ENCODE peak calls at places on chromosome 19, in four cellular contexts. One of them, this sample, is unnamed.
A peak's percentile ranks its signal among the peaks of the same experiment; 100 is the strongest.

GRCh38 chr19:13847033-13847899 is 29.7 kb upstream of the NANOS3 start:
- DNase-seq in endothelial cell of umbilical vein: peak; percentile 89
- DNase-seq in HCT116: peak; percentile 87
- DNase-seq in HepG2: peak; percentile 84
- DNase-seq in this sample: peak; percentile 74

GRCh38 chr19:7887408-7888144 is 734 bp upstream of the LRRC8E start:
- DNase-seq in HepG2: no peak
- DNase-seq in HCT116: no peak
- DNase-seq in endothelial cell of umbilical vein: no peak
- DNase-seq in this sample: no peak

GRCh38 chr19:2695288-2695866 is 7.1 kb downstream of the GNG7 start:
- DNase-seq in HCT116: no peak
- DNase-seq in HepG2: no peak
- DNase-seq in endothelial cell of umbilical vein: peak; percentile 27
- DNase-seq in this sample: no peak

GRCh38 chr19:2150794-2151338 is 500 bp downstream of the AP3D1 start:
- DNase-seq in endothelial cell of umbilical vein: peak; percentile 34
- DNase-seq in HepG2: no peak
- DNase-seq in HCT116: no peak
- DNase-seq in this sample: no peak

GRCh38 chr19:1155352-1156304 is 18.4 kb downstream of the SBNO2 start:
- DNase-seq in HepG2: no peak
- DNase-seq in endothelial cell of umbilical vein: no peak
- DNase-seq in HCT116: no peak
- DNase-seq in this sample: no peak

GRCh38 chr19:15937771-15938170 is 3.4 kb upstream of the CYP4F11 start:
- DNase-seq in HCT116: no peak
- DNase-seq in HepG2: no peak
- DNase-seq in endothelial cell of umbilical vein: no peak
- DNase-seq in this sample: no peak

GRCh38 chr19:7923295-7924191 is 2.4 kb downstream of the CTXN1 start:
- DNase-seq in endothelial cell of umbilical vein: no peak
- DNase-seq in HepG2: no peak
- DNase-seq in HCT116: no peak
- DNase-seq in this sample: no peak

GRCh38 chr19:13153627-13154240 is 3.5 kb downstream of the IER2 start:
- DNase-seq in endothelial cell of umbilical vein: no peak
- DNase-seq in HCT116: no peak
- DNase-seq in HepG2: no peak
- DNase-seq in this sample: no peak

GRCh38 chr19:41997121-41997850 is 3.3 kb upstream of the ATP1A3 start:
- DNase-seq in HCT116: no peak
- DNase-seq in HepG2: no peak
- DNase-seq in endothelial cell of umbilical vein: no peak
- DNase-seq in this sample: no peak

GRCh38 chr19:45632468-45633196 is 6.6 kb downstream of the EML2 start:
- DNase-seq in HepG2: no peak
- DNase-seq in endothelial cell of umbilical vein: peak; percentile 80
- DNase-seq in HCT116: peak; percentile 80
- DNase-seq in this sample: no peak

GRCh38 chr19:34982275-34982674 is 17.8 kb upstream of the GRAMD1A start:
- DNase-seq in HepG2: no peak
- DNase-seq in HCT116: no peak
- DNase-seq in endothelial cell of umbilical vein: no peak
- DNase-seq in this sample: no peak

GRCh38 chr19:50720921-50721291 is 1.3 kb upstream of the SHANK1 start:
- DNase-seq in HCT116: no peak
- DNase-seq in endothelial cell of umbilical vein: no peak
- DNase-seq in HepG2: no peak
- DNase-seq in this sample: no peak

GRCh38 chr19:53951436-53951835 is 11.3 kb upstream of the CACNG8 start:
- DNase-seq in HCT116: no peak
- DNase-seq in endothelial cell of umbilical vein: no peak
- DNase-seq in HepG2: no peak
- DNase-seq in this sample: no peak

GRCh38 chr19:3548594-3548993 is 8.8 kb downstream of the MFSD12 start:
- DNase-seq in endothelial cell of umbilical vein: no peak
- DNase-seq in HepG2: no peak
- DNase-seq in HCT116: no peak
- DNase-seq in this sample: no peak

GRCh38 chr19:40374084-40374483 is 15.9 kb downstream of the HIPK4 start:
- DNase-seq in HepG2: no peak
- DNase-seq in HCT116: no peak
- DNase-seq in endothelial cell of umbilical vein: no peak
- DNase-seq in this sample: no peak

GRCh38 chr19:15195381-15195964 is 5.3 kb downstream of the NOTCH3 start:
- DNase-seq in HCT116: no peak
- DNase-seq in HepG2: no peak
- DNase-seq in endothelial cell of umbilical vein: no peak
- DNase-seq in this sample: no peak

GRCh38 chr19:32397736-32398135 is 7.8 kb upstream of the DPY19L3 start:
- DNase-seq in HCT116: no peak
- DNase-seq in HepG2: peak; percentile 41
- DNase-seq in endothelial cell of umbilical vein: no peak
- DNase-seq in this sample: no peak

GRCh38 chr19:43488179-43488578 is 16.4 kb downstream of the PHLDB3 start:
- DNase-seq in HCT116: no peak
- DNase-seq in HepG2: no peak
- DNase-seq in endothelial cell of umbilical vein: no peak
- DNase-seq in this sample: no peak

GRCh38 chr19:16368385-16369305 is 44.0 kb downstream of the KLF2 start:
- DNase-seq in endothelial cell of umbilical vein: no peak
- DNase-seq in HCT116: no peak
- DNase-seq in HepG2: peak; percentile 18
- DNase-seq in this sample: no peak

GRCh38 chr19:48511800-48512503 is at the start of gene LMTK3:
- DNase-seq in HCT116: no peak
- DNase-seq in HepG2: no peak
- DNase-seq in endothelial cell of umbilical vein: no peak
- DNase-seq in this sample: no peak

GRCh38 chr19:55362990-55363716 is at the start of gene GARIN5B:
- DNase-seq in HCT116: no peak
- DNase-seq in endothelial cell of umbilical vein: no peak
- DNase-seq in HepG2: no peak
- DNase-seq in this sample: no peak

GRCh38 chr19:12990853-12991252 is 4.4 kb upstream of the NFIX start:
- DNase-seq in HepG2: no peak
- DNase-seq in HCT116: no peak
- DNase-seq in endothelial cell of umbilical vein: no peak
- DNase-seq in this sample: no peak

GRCh38 chr19:54421521-54421920 is 6.3 kb downstream of the TTYH1 start:
- DNase-seq in HCT116: no peak
- DNase-seq in HepG2: no peak
- DNase-seq in endothelial cell of umbilical vein: no peak
- DNase-seq in this sample: no peak

GRCh38 chr19:29098863-29099481 is 114.0 kb downstream of the UQCRFS1 start:
- DNase-seq in HepG2: no peak
- DNase-seq in endothelial cell of umbilical vein: no peak
- DNase-seq in HCT116: no peak
- DNase-seq in this sample: no peak

GRCh38 chr19:40144151-40144550 is 47.1 kb upstream of the MAP3K10 start:
- DNase-seq in HCT116: no peak
- DNase-seq in endothelial cell of umbilical vein: no peak
- DNase-seq in HepG2: no peak
- DNase-seq in this sample: peak; percentile 92

GRCh38 chr19:6801397-6802086 is 29.0 kb downstream of the VAV1 start:
- DNase-seq in endothelial cell of umbilical vein: peak; percentile 9
- DNase-seq in HepG2: no peak
- DNase-seq in HCT116: peak; percentile 56
- DNase-seq in this sample: peak; percentile 93

GRCh38 chr19:1672769-1673644 is 20.6 kb upstream of the TCF3 start:
- DNase-seq in endothelial cell of umbilical vein: no peak
- DNase-seq in HepG2: no peak
- DNase-seq in HCT116: no peak
- DNase-seq in this sample: no peak

GRCh38 chr19:54165222-54165621 is 5.7 kb upstream of the LENG1 start:
- DNase-seq in HepG2: no peak
- DNase-seq in endothelial cell of umbilical vein: no peak
- DNase-seq in HCT116: no peak
- DNase-seq in this sample: no peak

GRCh38 chr19:48624067-48624594 is 4.8 kb downstream of the SPHK2 start:
- DNase-seq in HepG2: peak; percentile 82
- DNase-seq in endothelial cell of umbilical vein: peak; percentile 99
- DNase-seq in HCT116: peak; percentile 91
- DNase-seq in this sample: peak; percentile 81

GRCh38 chr19:30883071-30883470 is 466.2 kb downstream of the TSHZ3 start:
- DNase-seq in endothelial cell of umbilical vein: no peak
- DNase-seq in HCT116: no peak
- DNase-seq in HepG2: no peak
- DNase-seq in this sample: no peak

GRCh38 chr19:41926028-41926860 is 2.0 kb downstream of the ERFL start:
- DNase-seq in HepG2: no peak
- DNase-seq in endothelial cell of umbilical vein: no peak
- DNase-seq in HCT116: no peak
- DNase-seq in this sample: no peak

GRCh38 chr19:7076151-7076550 is 6.6 kb downstream of the ZNF557 start:
- DNase-seq in HepG2: no peak
- DNase-seq in HCT116: no peak
- DNase-seq in endothelial cell of umbilical vein: no peak
- DNase-seq in this sample: no peak

GRCh38 chr19:53193534-53194222 is 520 bp upstream of the ZNF665 start:
- DNase-seq in endothelial cell of umbilical vein: no peak
- DNase-seq in HepG2: no peak
- DNase-seq in HCT116: no peak
- DNase-seq in this sample: no peak

GRCh38 chr19:1774999-1775772 is 21.9 kb downstream of the ONECUT3 start:
- DNase-seq in HepG2: no peak
- DNase-seq in endothelial cell of umbilical vein: no peak
- DNase-seq in HCT116: no peak
- DNase-seq in this sample: no peak

GRCh38 chr19:49803529-49803856 is 9.6 kb downstream of the FUZ start:
- DNase-seq in endothelial cell of umbilical vein: no peak
- DNase-seq in HCT116: no peak
- DNase-seq in HepG2: no peak
- DNase-seq in this sample: no peak

GRCh38 chr19:4264812-4265211 is 14.3 kb upstream of the SHD start:
- DNase-seq in endothelial cell of umbilical vein: no peak
- DNase-seq in HepG2: no peak
- DNase-seq in HCT116: no peak
- DNase-seq in this sample: no peak

GRCh38 chr19:13001502-13002388 is 6.5 kb downstream of the NFIX start:
- DNase-seq in endothelial cell of umbilical vein: no peak
- DNase-seq in HepG2: no peak
- DNase-seq in HCT116: no peak
- DNase-seq in this sample: no peak

GRCh38 chr19:54938906-54939305 is 8.4 kb downstream of the NLRP7 start:
- DNase-seq in HepG2: no peak
- DNase-seq in endothelial cell of umbilical vein: no peak
- DNase-seq in HCT116: no peak
- DNase-seq in this sample: no peak

DNA sequence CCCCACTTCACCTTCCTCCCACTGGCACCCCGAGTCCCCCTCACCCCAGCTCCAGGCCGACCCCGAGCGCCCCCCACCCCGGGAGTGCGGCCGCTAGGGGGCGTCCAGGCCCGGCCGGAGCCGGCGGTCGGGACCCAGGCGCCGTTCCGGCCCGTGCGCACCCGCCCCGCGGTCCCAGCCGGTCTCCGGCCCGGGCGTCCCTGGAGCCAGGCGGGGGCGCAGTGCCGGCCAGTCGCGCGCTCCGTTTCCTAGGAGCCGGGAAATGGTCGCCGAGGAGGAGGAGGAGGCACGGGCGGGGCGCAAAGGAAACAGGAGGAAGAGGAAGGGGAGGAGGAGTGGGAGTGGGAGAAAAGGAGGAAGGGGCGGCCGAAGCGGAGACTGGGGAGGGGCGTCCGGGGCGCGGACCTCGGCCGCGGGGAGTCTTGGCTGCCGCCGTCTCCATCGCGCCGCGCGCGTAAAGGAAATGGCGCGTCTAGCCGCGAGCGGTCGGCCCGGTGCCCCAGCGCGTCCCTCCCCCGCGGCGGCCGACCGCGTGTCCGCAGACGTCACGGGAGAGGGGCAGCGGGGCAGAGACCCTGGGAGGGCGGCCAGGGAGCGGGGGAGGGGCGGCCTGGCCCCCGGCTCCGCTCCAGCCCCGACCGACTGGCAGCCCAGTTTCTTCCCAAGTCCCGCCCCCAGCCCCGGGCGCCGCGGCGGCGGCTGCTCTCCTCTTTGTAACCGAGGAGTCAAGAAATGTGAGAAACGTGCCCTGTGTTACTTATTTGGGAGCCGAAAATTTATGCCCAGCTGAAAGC is 1.1 kb upstream of the KCTD15 start:
- DNase-seq in HCT116: no peak
- DNase-seq in endothelial cell of umbilical vein: peak; percentile 88
- DNase-seq in HepG2: peak; percentile 66
- DNase-seq in this sample: peak; percentile 37
- TF ChIP-seq POLR2AphosphoS5 in HCT116: peak; percentile 24
- TF ChIP-seq POLR2AphosphoS5 in endothelial cell of umbilical vein: peak; percentile 78
- TF ChIP-seq POLR2AphosphoS5 in HepG2: no peak
- TF ChIP-seq POLR2AphosphoS5 in this sample: no peak

GRCh38 chr19:38252385-38252784 is 3.8 kb downstream of the PPP1R14A start:
- DNase-seq in HepG2: no peak
- DNase-seq in endothelial cell of umbilical vein: no peak
- DNase-seq in HCT116: no peak
- DNase-seq in this sample: no peak
- H3K9ac ChIP-seq in HepG2: no peak overlapping the region
- H3K9ac ChIP-seq in endothelial cell of umbilical vein: no peak overlapping the region
- H3K9ac ChIP-seq in HCT116: no peak overlapping the region
- H3K9ac ChIP-seq in this sample: no peak overlapping the region

DNA sequence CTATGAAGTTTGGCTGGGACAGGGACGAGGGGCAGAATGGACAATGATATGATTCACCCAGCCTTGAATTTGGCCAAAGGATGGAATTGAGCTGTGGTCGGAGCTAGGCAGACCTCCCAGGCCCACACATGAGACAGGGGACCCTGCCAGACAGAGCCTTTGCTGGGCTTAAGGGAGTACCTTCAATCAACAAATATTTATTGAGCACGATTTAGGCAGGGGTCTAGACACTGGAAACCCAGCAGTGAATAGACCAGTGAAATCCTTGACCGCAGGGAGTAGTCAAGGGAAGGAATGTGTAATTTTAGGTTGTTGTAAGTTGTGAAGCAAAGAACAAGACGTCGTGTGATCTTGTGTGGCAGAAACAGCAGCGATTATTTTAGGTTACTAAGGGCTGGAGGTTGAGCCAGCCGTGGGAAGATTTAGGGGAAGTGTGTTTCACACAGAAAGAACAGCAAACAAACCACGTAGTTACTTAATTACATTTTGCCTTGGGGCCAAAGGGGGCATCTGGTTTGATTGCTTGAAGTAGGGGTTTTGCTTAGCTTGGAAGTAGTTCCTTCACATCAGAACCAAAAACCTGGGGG is 16.9 kb upstream of the AP1M2 start:
- DNase-seq in endothelial cell of umbilical vein: peak; percentile 79
- DNase-seq in HCT116: no peak
- DNase-seq in HepG2: no peak
- DNase-seq in this sample: peak; percentile 65
- TF ChIP-seq POLR2AphosphoS5 in endothelial cell of umbilical vein: no peak
- TF ChIP-seq POLR2AphosphoS5 in HCT116: no peak
- TF ChIP-seq POLR2AphosphoS5 in HepG2: no peak
- TF ChIP-seq POLR2AphosphoS5 in this sample: no peak

GRCh38 chr19:18287836-18288772 is 6.7 kb upstream of the JUND start:
- DNase-seq in HepG2: no peak
- DNase-seq in endothelial cell of umbilical vein: no peak
- DNase-seq in HCT116: no peak
- DNase-seq in this sample: no peak
- H3K9ac ChIP-seq in HepG2: no peak overlapping the region
- H3K9ac ChIP-seq in endothelial cell of umbilical vein: no peak overlapping the region
- H3K9ac ChIP-seq in HCT116: no peak overlapping the region
- H3K9ac ChIP-seq in this sample: no peak overlapping the region

GRCh38 chr19:46639356-46640061 is 3.5 kb upstream of the GNG8 start:
- DNase-seq in endothelial cell of umbilical vein: no peak
- DNase-seq in HepG2: no peak
- DNase-seq in HCT116: no peak
- DNase-seq in this sample: no peak
- TF ChIP-seq POLR2AphosphoS5 in endothelial cell of umbilical vein: no peak
- TF ChIP-seq POLR2AphosphoS5 in HepG2: no peak
- TF ChIP-seq POLR2AphosphoS5 in HCT116: no peak
- TF ChIP-seq POLR2AphosphoS5 in this sample: no peak